ENCODE peak calls at places on chromosome 22, in four cellular contexts. P, W, B and M are unnamed samples.
A peak's percentile ranks its signal among the peaks of the same experiment; 100 is the strongest.

GRCh38 chr22:20118572-20119020 is 1.6 kb upstream of the TRMT2A start:
- DNase-seq in B (no peak), P (no peak), W (peak; percentile 10), M (no peak)

GRCh38 chr22:31148953-31149627 is 8.8 kb upstream of the PLA2G3 start:
- DNase-seq in W (peak; percentile 79), B (peak; percentile 70), P (peak; percentile 88), M (peak; percentile 87)

GRCh38 chr22:38872831-38873248 is 824 bp upstream of the CBX6 start:
- DNase-seq in B (peak; percentile 41), P (peak; percentile 51), W (peak; percentile 69), M (peak; percentile 70)

GRCh38 chr22:23833017-23833795 is 5.6 kb downstream of the DERL3 start:
- DNase-seq in P (no peak), B (no peak), W (no peak), M (no peak)

GRCh38 chr22:49267996-49268395 is 559.7 kb downstream of the BRD1 start:
- DNase-seq in W (no peak), B (no peak), P (no peak), M (no peak)

GRCh38 chr22:31800065-31800464 is 46.2 kb downstream of the DEPDC5 start:
- DNase-seq in P (no peak), W (no peak), B (no peak), M (no peak)

GRCh38 chr22:38850399-38850798 is 6.6 kb upstream of the NPTXR start:
- DNase-seq in B (no peak), P (no peak), W (no peak), M (no peak)

GRCh38 chr22:19632671-19633148 is 81.6 kb upstream of the SEPTIN5 start:
- DNase-seq in P (no peak), B (peak; percentile 76), W (no peak), M (no peak)

GRCh38 chr22:19201858-19202798 is 23.6 kb upstream of the SLC25A1 start:
- DNase-seq in B (no peak), P (no peak), W (peak; percentile 43), M (no peak)

GRCh38 chr22:44291265-44292006 is 21.3 kb downstream of the SHISAL1 start:
- DNase-seq in B (no peak), P (no peak), W (no peak), M (no peak)